ENCODE peak calls at places on chromosome 19, in five cellular contexts. One of them, this sample, is unnamed. For H3K36me3, the result is how much of the 10 kb centered on the place peaks cover.

GRCh38 chr19:48890551-48890950 is 8.0 kb downstream of the TULP2 start:
- DNase-seq in breast epithelium: no peak
- DNase-seq in lung: no peak
- DNase-seq in Peyer's patch: no peak
- DNase-seq in SJSA1: no peak
- DNase-seq in this sample: no peak

GRCh38 chr19:10270616-10271394 is at the start of gene ICAM1:
- DNase-seq in breast epithelium: peak
- DNase-seq in lung: peak
- DNase-seq in Peyer's patch: peak
- DNase-seq in SJSA1: peak
- DNase-seq in this sample: peak

GRCh38 chr19:22914646-22915045 is 82.6 kb downstream of the ZNF723 start:
- DNase-seq in breast epithelium: no peak
- DNase-seq in lung: no peak
- DNase-seq in Peyer's patch: no peak
- DNase-seq in SJSA1: no peak
- DNase-seq in this sample: no peak

GRCh38 chr19:38228491-38229439 is 4.7 kb upstream of the DPF1 start:
- DNase-seq in breast epithelium: no peak
- DNase-seq in lung: no peak
- DNase-seq in Peyer's patch: no peak
- DNase-seq in SJSA1: no peak
- DNase-seq in this sample: no peak

GRCh38 chr19:18420931-18421330 is 1.7 kb downstream of the SSBP4 start:
- DNase-seq in breast epithelium: no peak
- DNase-seq in lung: no peak
- DNase-seq in Peyer's patch: no peak
- DNase-seq in SJSA1: no peak
- DNase-seq in this sample: no peak

GRCh38 chr19:51125421-51126075 is 842 bp downstream of the SIGLEC9 start:
- DNase-seq in breast epithelium: no peak
- DNase-seq in lung: no peak
- DNase-seq in Peyer's patch: no peak
- DNase-seq in SJSA1: no peak
- DNase-seq in this sample: no peak

GRCh38 chr19:4183967-4184717 is 1.7 kb downstream of the ANKRD24 start:
- DNase-seq in breast epithelium: no peak
- DNase-seq in lung: no peak
- DNase-seq in Peyer's patch: no peak
- DNase-seq in SJSA1: no peak
- DNase-seq in this sample: no peak

GRCh38 chr19:5073153-5073844 is 104.4 kb downstream of the KDM4B start:
- DNase-seq in breast epithelium: no peak
- DNase-seq in lung: no peak
- DNase-seq in Peyer's patch: no peak
- DNase-seq in SJSA1: no peak
- DNase-seq in this sample: no peak

GRCh38 chr19:29702161-29702957 is 12.7 kb downstream of the C19orf12 start:
- DNase-seq in breast epithelium: no peak
- DNase-seq in lung: no peak
- DNase-seq in Peyer's patch: no peak
- DNase-seq in SJSA1: no peak
- DNase-seq in this sample: no peak

GRCh38 chr19:57825501-57825900 is 4.6 kb upstream of the ZNF587B start:
- DNase-seq in breast epithelium: no peak
- DNase-seq in lung: no peak
- DNase-seq in Peyer's patch: no peak
- DNase-seq in SJSA1: no peak
- DNase-seq in this sample: no peak

GRCh38 chr19:53780506-53780905 is 43.6 kb downstream of the NLRP12 start:
- DNase-seq in breast epithelium: no peak
- DNase-seq in lung: no peak
- DNase-seq in Peyer's patch: no peak
- DNase-seq in SJSA1: no peak
- DNase-seq in this sample: no peak

GRCh38 chr19:46368116-46368515 is 21.2 kb downstream of the PPP5C start:
- DNase-seq in breast epithelium: no peak
- DNase-seq in lung: no peak
- DNase-seq in Peyer's patch: no peak
- DNase-seq in SJSA1: no peak
- DNase-seq in this sample: no peak

GRCh38 chr19:19900124-19900523 is 622 bp upstream of the ZNF93 start:
- DNase-seq in breast epithelium: no peak
- DNase-seq in lung: no peak
- DNase-seq in Peyer's patch: no peak
- DNase-seq in SJSA1: no peak
- DNase-seq in this sample: no peak

GRCh38 chr19:49216076-49216475 is 58.5 kb downstream of the TRPM4 start:
- DNase-seq in breast epithelium: no peak
- DNase-seq in lung: no peak
- DNase-seq in Peyer's patch: no peak
- DNase-seq in SJSA1: peak
- DNase-seq in this sample: no peak

GRCh38 chr19:17889609-17890214 is 18.0 kb downstream of the SLC5A5 start:
- DNase-seq in breast epithelium: no peak
- DNase-seq in lung: no peak
- DNase-seq in Peyer's patch: no peak
- DNase-seq in SJSA1: no peak
- DNase-seq in this sample: no peak

GRCh38 chr19:42267644-42268141 is 1.4 kb upstream of the CIC start:
- DNase-seq in breast epithelium: peak
- DNase-seq in lung: peak
- DNase-seq in Peyer's patch: no peak
- DNase-seq in SJSA1: no peak
- DNase-seq in this sample: no peak

GRCh38 chr19:49057636-49058234 is at the start of gene CGB7:
- DNase-seq in breast epithelium: peak
- DNase-seq in lung: peak
- DNase-seq in Peyer's patch: peak
- DNase-seq in SJSA1: peak
- DNase-seq in this sample: no peak

GRCh38 chr19:8550070-8550469 is 27.2 kb downstream of the MYO1F start:
- DNase-seq in breast epithelium: no peak
- DNase-seq in lung: no peak
- DNase-seq in Peyer's patch: no peak
- DNase-seq in SJSA1: no peak
- DNase-seq in this sample: no peak

GRCh38 chr19:38211206-38211605 is 12.8 kb downstream of the DPF1 start:
- DNase-seq in breast epithelium: no peak
- DNase-seq in lung: no peak
- DNase-seq in Peyer's patch: no peak
- DNase-seq in SJSA1: no peak
- DNase-seq in this sample: no peak

GRCh38 chr19:29966594-29967249 is 24.7 kb downstream of the URI1 start:
- DNase-seq in breast epithelium: no peak
- DNase-seq in lung: no peak
- DNase-seq in Peyer's patch: no peak
- DNase-seq in SJSA1: no peak
- DNase-seq in this sample: no peak

GRCh38 chr19:35938282-35939224 is 2.4 kb downstream of the LRFN3 start:
- DNase-seq in breast epithelium: no peak
- DNase-seq in lung: no peak
- DNase-seq in Peyer's patch: no peak
- DNase-seq in SJSA1: no peak
- DNase-seq in this sample: no peak
- H3K4me3 ChIP-seq in breast epithelium: peak
- H3K4me3 ChIP-seq in lung: no peak
- H3K4me3 ChIP-seq in Peyer's patch: no peak
- H3K4me3 ChIP-seq in SJSA1: no peak
- H3K4me3 ChIP-seq in this sample: peak

DNA sequence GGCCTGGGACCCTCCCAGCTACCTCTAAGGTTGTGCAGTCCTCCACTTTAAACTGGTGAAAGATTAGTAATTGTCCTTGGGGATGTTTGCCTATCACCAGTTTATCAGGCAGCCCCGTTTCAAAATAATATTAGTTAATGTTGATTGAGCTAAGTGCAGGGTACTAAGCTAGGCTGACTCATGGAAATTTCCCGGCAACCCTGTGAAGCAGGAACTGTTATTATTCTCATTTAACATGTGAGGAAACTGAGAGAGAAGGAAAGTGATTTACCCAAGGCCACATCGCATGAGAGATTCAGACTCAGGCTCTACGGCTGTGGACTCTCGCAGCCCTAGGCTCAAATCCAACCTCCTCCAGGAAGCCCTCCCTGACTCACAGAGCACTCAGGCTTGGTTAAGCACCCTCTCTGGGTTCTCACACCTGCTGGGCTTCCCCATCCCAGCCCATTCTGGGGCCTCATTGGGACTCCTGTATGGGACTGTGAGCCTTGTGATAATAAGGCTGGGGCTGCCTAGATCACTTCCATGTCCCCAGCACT is 19.7 kb downstream of the CLPTM1 start:
- DNase-seq in breast epithelium: no peak
- DNase-seq in lung: no peak
- DNase-seq in Peyer's patch: no peak
- DNase-seq in SJSA1: no peak
- DNase-seq in this sample: no peak
- H3K36me3 ChIP-seq in breast epithelium: under half
- H3K36me3 ChIP-seq in lung: half or more
- H3K36me3 ChIP-seq in Peyer's patch: half or more
- H3K36me3 ChIP-seq in SJSA1: half or more
- H3K36me3 ChIP-seq in this sample: under half

GRCh38 chr19:16288544-16288943 is 36.1 kb upstream of the KLF2 start:
- DNase-seq in breast epithelium: no peak
- DNase-seq in lung: no peak
- DNase-seq in Peyer's patch: no peak
- DNase-seq in SJSA1: no peak
- DNase-seq in this sample: no peak

GRCh38 chr19:16289594-16289993 is 35.0 kb upstream of the KLF2 start:
- DNase-seq in breast epithelium: no peak
- DNase-seq in lung: no peak
- DNase-seq in Peyer's patch: no peak
- DNase-seq in SJSA1: no peak
- DNase-seq in this sample: no peak

GRCh38 chr19:16283103-16283469 is 41.5 kb upstream of the KLF2 start:
- DNase-seq in breast epithelium: no peak
- DNase-seq in lung: no peak
- DNase-seq in Peyer's patch: no peak
- DNase-seq in SJSA1: no peak
- DNase-seq in this sample: no peak

GRCh38 chr19:16281743-16282142 is 42.9 kb upstream of the KLF2 start:
- DNase-seq in breast epithelium: no peak
- DNase-seq in lung: no peak
- DNase-seq in Peyer's patch: no peak
- DNase-seq in SJSA1: no peak
- DNase-seq in this sample: no peak

GRCh38 chr19:16285769-16286564 is 38.7 kb upstream of the KLF2 start:
- DNase-seq in breast epithelium: peak
- DNase-seq in lung: no peak
- DNase-seq in Peyer's patch: no peak
- DNase-seq in SJSA1: no peak
- DNase-seq in this sample: peak
- H3K27ac ChIP-seq in breast epithelium: peak
- H3K27ac ChIP-seq in lung: peak
- H3K27ac ChIP-seq in Peyer's patch: no peak
- H3K27ac ChIP-seq in SJSA1: no peak
- H3K27ac ChIP-seq in this sample: no peak

GRCh38 chr19:56091751-56092546 is 29.1 kb downstream of the ZNF787 start:
- DNase-seq in breast epithelium: peak
- DNase-seq in lung: no peak
- DNase-seq in Peyer's patch: no peak
- DNase-seq in SJSA1: no peak
- DNase-seq in this sample: no peak
- H3K4me3 ChIP-seq in breast epithelium: peak
- H3K4me3 ChIP-seq in lung: no peak
- H3K4me3 ChIP-seq in Peyer's patch: no peak
- H3K4me3 ChIP-seq in SJSA1: no peak
- H3K4me3 ChIP-seq in this sample: no peak

This sample was measured in naive thymus-derived CD4-positive, alpha-beta T cell.